ENCODE peak calls at places on chromosome 1, in ten cellular contexts. M is GM20000; C is hippocampal formation; W is GM04504; V is activated naive CD8-positive, alpha-beta T cell treated with anti-CD3 and anti-CD28 coated beads, Interleukin-2, amount 50 U/mL, for 24 hours; A is hypothalamus; F is activated T-cell treated with anti-CD3 and anti-CD28 coated beads, Interleukin-2, amount 50 U/mL, for 4 hours; T is mucosa of gallbladder; S is stimulated activated CD8-positive, alpha-beta memory T cell treated with anti-CD3 and anti-CD28 coated beads, Interleukin-15, amount 100 ng/mL, for 1 hour; L is kidney epithelial cell. R is an unnamed sample.

GRCh38 chr1:59367269-59368006 is 70.5 kb downstream of the FGGY start:
- DNase-seq in M (no peak), C (no peak), W (peak; percentile 85), V (no peak), A (no peak), F (no peak), T (peak; percentile 29), S (no peak), L (peak; percentile 74), R (no peak)

GRCh38 chr1:14840374-14840773 is 241.9 kb downstream of the KAZN start:
- DNase-seq in M (no peak), C (no peak), W (no peak), V (no peak), A (no peak), F (no peak), T (no peak), S (no peak), L (no peak), R (no peak)

GRCh38 chr1:24047101-24047459 is 64.9 kb downstream of the MYOM3 start:
- DNase-seq in M (no peak), C (no peak), W (peak; percentile 43), V (no peak), A (no peak), F (no peak), T (no peak), S (no peak), L (no peak), R (peak; percentile 19)

GRCh38 chr1:18340158-18340764 is 140.5 kb upstream of the KLHDC7A start:
- DNase-seq in M (no peak), C (no peak), W (no peak), V (no peak), A (no peak), F (no peak), T (no peak), S (no peak), L (no peak), R (no peak)

GRCh38 chr1:226181996-226182714 is 4.4 kb downstream of the ACBD3 start:
- DNase-seq in M (peak; percentile 34), C (no peak), W (no peak), V (no peak), A (peak; percentile 4), F (no peak), T (peak; percentile 81), S (no peak), L (peak; percentile 45), R (peak; percentile 29)

GRCh38 chr1:26083246-26083645 is 15.8 kb upstream of the TRIM63 start:
- DNase-seq in M (no peak), C (no peak), W (peak; percentile 18), V (no peak), A (no peak), F (no peak), T (no peak), S (no peak), L (no peak), R (no peak)

GRCh38 chr1:112496290-112496689 is 12.5 kb upstream of the WNT2B start:
- DNase-seq in M (no peak), C (no peak), W (no peak), V (no peak), A (no peak), F (no peak), T (no peak), S (no peak), L (no peak), R (no peak)

GRCh38 chr1:230818411-230818810 is 49.9 kb downstream of the C1orf198 start:
- DNase-seq in M (no peak), C (no peak), W (no peak), V (no peak), A (no peak), F (no peak), T (peak; percentile 4), S (no peak), L (no peak), R (no peak)

GRCh38 chr1:56447732-56448276 is 131.6 kb downstream of the PLPP3 start:
- DNase-seq in M (no peak), C (no peak), W (no peak), V (no peak), A (no peak), F (no peak), T (no peak), S (no peak), L (no peak), R (no peak)